ENCODE peak calls at places on chromosomes 5 and 9, in nine cellular contexts. One of them, this sample, is unnamed.

GRCh38 chr9:27548055-27548741 is 18.6 kb upstream of the MOB3B start:
- DNase-seq in pancreas: no peak
- DNase-seq in GM23248: peak
- DNase-seq in dorsolateral prefrontal cortex: no peak
- DNase-seq in CD8-positive, alpha-beta T cell: no peak
- DNase-seq in MM.1S: peak
- DNase-seq in choroid plexus epithelial cell: peak
- DNase-seq in AG09309: no peak
- DNase-seq in PC-9: peak
- DNase-seq in this sample: no peak

GRCh38 chr5:58872670-58873273 is 289.9 kb downstream of the RAB3C start:
- DNase-seq in pancreas: no peak
- DNase-seq in GM23248: no peak
- DNase-seq in dorsolateral prefrontal cortex: no peak
- DNase-seq in CD8-positive, alpha-beta T cell: no peak
- DNase-seq in MM.1S: no peak
- DNase-seq in choroid plexus epithelial cell: no peak
- DNase-seq in AG09309: no peak
- DNase-seq in PC-9: no peak
- DNase-seq in this sample: no peak

GRCh38 chr5:29498412-29498811 is 1695.1 kb upstream of the CDH6 start:
- DNase-seq in pancreas: no peak
- DNase-seq in GM23248: no peak
- DNase-seq in dorsolateral prefrontal cortex: no peak
- DNase-seq in CD8-positive, alpha-beta T cell: no peak
- DNase-seq in MM.1S: no peak
- DNase-seq in choroid plexus epithelial cell: no peak
- DNase-seq in AG09309: no peak
- DNase-seq in PC-9: no peak
- DNase-seq in this sample: no peak

GRCh38 chr5:87137280-87137679 is 130.4 kb upstream of the RASA1 start:
- DNase-seq in pancreas: no peak
- DNase-seq in GM23248: peak
- DNase-seq in dorsolateral prefrontal cortex: no peak
- DNase-seq in CD8-positive, alpha-beta T cell: no peak
- DNase-seq in MM.1S: peak
- DNase-seq in choroid plexus epithelial cell: no peak
- DNase-seq in AG09309: no peak
- DNase-seq in PC-9: no peak
- DNase-seq in this sample: no peak

GRCh38 chr5:17132444-17133083 is 84.9 kb upstream of the BASP1 start:
- DNase-seq in pancreas: no peak
- DNase-seq in GM23248: peak
- DNase-seq in dorsolateral prefrontal cortex: no peak
- DNase-seq in CD8-positive, alpha-beta T cell: no peak
- DNase-seq in MM.1S: peak
- DNase-seq in choroid plexus epithelial cell: peak
- DNase-seq in AG09309: no peak
- DNase-seq in PC-9: no peak
- DNase-seq in this sample: peak

GRCh38 chr9:106920701-106921283 is 57.8 kb downstream of the ZNF462 start:
- DNase-seq in pancreas: no peak
- DNase-seq in GM23248: peak
- DNase-seq in dorsolateral prefrontal cortex: peak
- DNase-seq in CD8-positive, alpha-beta T cell: no peak
- DNase-seq in MM.1S: no peak
- DNase-seq in choroid plexus epithelial cell: peak
- DNase-seq in AG09309: no peak
- DNase-seq in PC-9: peak
- DNase-seq in this sample: no peak

GRCh38 chr5:154995679-154996078 is 17.9 kb upstream of the KIF4B start:
- DNase-seq in pancreas: no peak
- DNase-seq in GM23248: no peak
- DNase-seq in dorsolateral prefrontal cortex: no peak
- DNase-seq in CD8-positive, alpha-beta T cell: no peak
- DNase-seq in MM.1S: no peak
- DNase-seq in choroid plexus epithelial cell: no peak
- DNase-seq in AG09309: no peak
- DNase-seq in PC-9: no peak
- DNase-seq in this sample: no peak

GRCh38 chr9:12854218-12854617 is 79.4 kb downstream of the LURAP1L start:
- DNase-seq in pancreas: no peak
- DNase-seq in GM23248: no peak
- DNase-seq in dorsolateral prefrontal cortex: no peak
- DNase-seq in CD8-positive, alpha-beta T cell: no peak
- DNase-seq in MM.1S: no peak
- DNase-seq in choroid plexus epithelial cell: no peak
- DNase-seq in AG09309: no peak
- DNase-seq in PC-9: peak
- DNase-seq in this sample: no peak

GRCh38 chr5:98309785-98310566 is 463.5 kb upstream of the RGMB start:
- DNase-seq in pancreas: no peak
- DNase-seq in GM23248: peak
- DNase-seq in dorsolateral prefrontal cortex: no peak
- DNase-seq in CD8-positive, alpha-beta T cell: no peak
- DNase-seq in MM.1S: no peak
- DNase-seq in choroid plexus epithelial cell: peak
- DNase-seq in AG09309: peak
- DNase-seq in PC-9: peak
- DNase-seq in this sample: no peak

GRCh38 chr9:136787690-136788400 is 3.3 kb upstream of the TMEM141 start:
- DNase-seq in pancreas: peak
- DNase-seq in GM23248: peak
- DNase-seq in dorsolateral prefrontal cortex: no peak
- DNase-seq in CD8-positive, alpha-beta T cell: peak
- DNase-seq in MM.1S: peak
- DNase-seq in choroid plexus epithelial cell: peak
- DNase-seq in AG09309: no peak
- DNase-seq in PC-9: no peak
- DNase-seq in this sample: no peak

GRCh38 chr5:156427315-156427714 is 100.4 kb downstream of the SGCD start:
- DNase-seq in pancreas: no peak
- DNase-seq in GM23248: no peak
- DNase-seq in dorsolateral prefrontal cortex: no peak
- DNase-seq in CD8-positive, alpha-beta T cell: no peak
- DNase-seq in MM.1S: no peak
- DNase-seq in choroid plexus epithelial cell: no peak
- DNase-seq in AG09309: no peak
- DNase-seq in PC-9: no peak
- DNase-seq in this sample: no peak

GRCh38 chr5:156432830-156433105 is 105.8 kb downstream of the SGCD start:
- DNase-seq in pancreas: no peak
- DNase-seq in GM23248: no peak
- DNase-seq in dorsolateral prefrontal cortex: no peak
- DNase-seq in CD8-positive, alpha-beta T cell: no peak
- DNase-seq in MM.1S: no peak
- DNase-seq in choroid plexus epithelial cell: no peak
- DNase-seq in AG09309: no peak
- DNase-seq in PC-9: no peak
- DNase-seq in this sample: no peak

GRCh38 chr5:156438076-156438475 is 111.1 kb downstream of the SGCD start:
- DNase-seq in pancreas: no peak
- DNase-seq in GM23248: no peak
- DNase-seq in dorsolateral prefrontal cortex: no peak
- DNase-seq in CD8-positive, alpha-beta T cell: no peak
- DNase-seq in MM.1S: no peak
- DNase-seq in choroid plexus epithelial cell: no peak
- DNase-seq in AG09309: no peak
- DNase-seq in PC-9: no peak
- DNase-seq in this sample: no peak

GRCh38 chr5:156435101-156435500 is 108.1 kb downstream of the SGCD start:
- DNase-seq in pancreas: no peak
- DNase-seq in GM23248: no peak
- DNase-seq in dorsolateral prefrontal cortex: no peak
- DNase-seq in CD8-positive, alpha-beta T cell: no peak
- DNase-seq in MM.1S: no peak
- DNase-seq in choroid plexus epithelial cell: no peak
- DNase-seq in AG09309: no peak
- DNase-seq in PC-9: no peak
- DNase-seq in this sample: no peak

DNA sequence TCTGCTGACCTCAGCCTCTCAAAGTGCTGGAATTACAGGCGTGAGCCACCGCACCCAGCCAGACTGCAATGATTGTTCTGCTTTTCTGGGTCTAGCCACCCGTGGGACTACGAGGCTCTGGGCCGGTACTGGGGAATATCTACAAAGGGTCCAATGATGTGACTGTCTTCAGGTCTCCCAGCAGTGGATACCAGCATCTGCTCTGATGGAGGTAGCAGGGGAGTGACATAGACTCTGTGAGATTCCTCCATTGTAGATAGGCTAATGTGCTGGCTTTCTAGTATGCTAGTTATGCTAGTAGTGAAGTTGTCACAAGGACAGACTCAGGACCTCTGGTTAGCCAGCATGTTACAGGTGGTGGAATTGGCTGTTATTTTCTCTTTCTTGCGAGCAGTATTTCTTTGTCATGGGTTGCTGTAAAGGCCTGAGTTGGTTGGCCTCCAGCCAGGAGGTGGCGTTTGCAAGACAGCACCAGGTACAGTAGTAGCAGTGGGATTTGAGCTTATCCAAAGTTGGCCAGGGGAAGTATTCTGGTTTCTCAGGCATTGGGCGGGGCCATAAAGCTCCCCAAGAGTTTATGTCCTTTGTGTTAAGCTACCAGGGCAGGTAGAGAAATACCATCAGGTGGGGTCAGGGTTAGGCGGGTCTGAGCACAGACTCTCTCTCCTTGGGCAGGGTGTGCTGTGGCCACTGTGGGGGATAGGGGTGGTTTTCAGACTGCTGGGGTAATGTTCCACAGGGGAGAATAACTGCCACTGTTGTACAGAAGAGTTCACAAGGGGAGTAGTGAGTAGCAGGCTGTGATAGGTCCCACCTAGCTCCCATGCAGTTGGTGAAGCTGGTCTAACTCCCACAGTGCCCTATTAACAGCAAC is 105.2 kb downstream of the SGCD start:
- DNase-seq in pancreas: no peak
- DNase-seq in GM23248: no peak
- DNase-seq in dorsolateral prefrontal cortex: no peak
- DNase-seq in CD8-positive, alpha-beta T cell: no peak
- DNase-seq in MM.1S: no peak
- DNase-seq in choroid plexus epithelial cell: no peak
- DNase-seq in AG09309: no peak
- DNase-seq in PC-9: no peak
- DNase-seq in this sample: no peak
- H3K4me3 ChIP-seq in pancreas: no peak
- H3K4me3 ChIP-seq in GM23248: no peak
- H3K4me3 ChIP-seq in dorsolateral prefrontal cortex: no peak
- H3K4me3 ChIP-seq in CD8-positive, alpha-beta T cell: no peak
- H3K4me3 ChIP-seq in MM.1S: no peak
- H3K4me3 ChIP-seq in choroid plexus epithelial cell: no peak
- H3K4me3 ChIP-seq in AG09309: no peak
- H3K4me3 ChIP-seq in PC-9: no peak
- H3K4me3 ChIP-seq in this sample: no peak

GRCh38 chr5:139636975-139637408 is 11.2 kb upstream of the CXXC5 start:
- DNase-seq in pancreas: no peak
- DNase-seq in GM23248: peak
- DNase-seq in dorsolateral prefrontal cortex: no peak
- DNase-seq in CD8-positive, alpha-beta T cell: peak
- DNase-seq in MM.1S: peak
- DNase-seq in choroid plexus epithelial cell: no peak
- DNase-seq in AG09309: no peak
- DNase-seq in PC-9: no peak
- DNase-seq in this sample: no peak
- H3K4me3 ChIP-seq in pancreas: peak
- H3K4me3 ChIP-seq in GM23248: peak
- H3K4me3 ChIP-seq in dorsolateral prefrontal cortex: peak
- H3K4me3 ChIP-seq in CD8-positive, alpha-beta T cell: peak
- H3K4me3 ChIP-seq in MM.1S: peak
- H3K4me3 ChIP-seq in choroid plexus epithelial cell: peak
- H3K4me3 ChIP-seq in AG09309: peak
- H3K4me3 ChIP-seq in PC-9: peak
- H3K4me3 ChIP-seq in this sample: peak

DNA sequence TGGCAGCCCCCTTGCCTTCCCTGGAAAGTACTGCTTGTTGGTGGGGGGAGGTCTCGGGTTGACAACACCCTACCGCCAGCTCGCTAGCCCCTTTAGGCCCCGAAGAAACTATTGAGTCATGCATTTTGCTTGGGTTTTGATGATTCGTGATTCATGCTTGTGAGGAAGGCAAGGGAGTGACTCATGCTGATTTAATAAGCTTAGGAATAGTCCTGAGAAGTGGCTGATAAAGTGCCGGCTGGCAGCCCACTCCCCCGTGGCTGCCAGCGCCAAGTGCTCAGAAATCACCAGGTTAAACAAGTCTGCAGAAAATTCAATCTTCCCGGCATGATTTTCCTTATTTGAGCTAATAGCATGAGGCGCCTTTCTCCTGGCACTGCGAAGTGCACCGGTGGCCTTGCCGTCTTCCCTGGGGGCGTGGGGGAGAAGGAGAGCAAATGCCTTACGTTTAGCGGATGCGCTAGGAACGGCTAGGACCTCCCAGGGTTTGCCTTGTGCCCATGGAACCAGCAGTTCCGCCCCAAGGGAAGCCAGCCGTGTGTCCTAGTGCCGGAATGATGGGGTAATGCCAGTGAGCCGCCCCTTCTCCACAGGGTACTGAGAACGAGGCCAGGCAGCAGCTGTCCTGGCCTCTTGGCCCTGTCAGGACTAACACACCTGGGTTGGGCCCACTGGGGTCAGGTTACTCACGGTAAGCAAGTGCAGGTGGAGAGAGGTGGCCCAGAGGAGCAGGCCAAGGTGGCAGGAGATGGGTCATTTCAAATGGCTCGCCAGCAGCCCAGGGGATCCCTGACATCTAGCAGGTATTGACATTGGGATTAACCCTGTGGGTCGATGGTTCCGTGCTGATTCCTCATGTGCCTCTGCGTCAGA is 151.9 kb downstream of the MACROH2A1 start:
- DNase-seq in pancreas: no peak
- DNase-seq in GM23248: peak
- DNase-seq in dorsolateral prefrontal cortex: no peak
- DNase-seq in CD8-positive, alpha-beta T cell: no peak
- DNase-seq in MM.1S: no peak
- DNase-seq in choroid plexus epithelial cell: peak
- DNase-seq in AG09309: peak
- DNase-seq in PC-9: peak
- DNase-seq in this sample: no peak
- H3K4me3 ChIP-seq in pancreas: no peak
- H3K4me3 ChIP-seq in GM23248: peak
- H3K4me3 ChIP-seq in dorsolateral prefrontal cortex: no peak
- H3K4me3 ChIP-seq in CD8-positive, alpha-beta T cell: no peak
- H3K4me3 ChIP-seq in MM.1S: no peak
- H3K4me3 ChIP-seq in choroid plexus epithelial cell: no peak
- H3K4me3 ChIP-seq in AG09309: no peak
- H3K4me3 ChIP-seq in PC-9: peak
- H3K4me3 ChIP-seq in this sample: no peak

DNA sequence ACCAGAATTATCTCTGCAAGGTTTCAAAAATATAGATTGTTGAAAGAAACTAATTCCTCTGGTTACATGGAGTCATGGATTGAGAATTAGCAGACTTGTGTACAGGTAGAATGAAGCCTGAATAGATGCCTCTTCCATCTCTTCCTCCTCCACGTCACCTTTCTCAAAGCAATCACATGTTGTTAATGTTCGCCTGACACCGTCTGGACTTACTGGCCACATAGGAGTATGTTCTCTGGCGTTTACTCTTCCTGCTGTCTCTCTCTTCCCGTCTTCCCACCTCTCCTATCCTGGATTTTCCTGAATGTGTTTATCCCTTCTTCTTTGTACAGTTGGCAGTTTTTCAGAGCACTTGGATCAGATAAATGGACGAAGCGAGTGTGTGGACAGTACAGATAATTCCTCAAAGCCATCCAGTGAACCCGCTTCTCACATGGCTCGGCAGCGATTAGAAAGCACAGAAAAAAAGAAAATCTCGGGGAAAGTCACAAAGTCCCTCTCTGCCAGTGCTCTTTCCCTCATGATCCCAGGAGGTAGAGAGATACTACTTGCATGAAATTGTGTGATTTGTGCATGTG is 47.5 kb downstream of the CD180 start:
- DNase-seq in pancreas: no peak
- DNase-seq in GM23248: no peak
- DNase-seq in dorsolateral prefrontal cortex: no peak
- DNase-seq in CD8-positive, alpha-beta T cell: no peak
- DNase-seq in MM.1S: no peak
- DNase-seq in choroid plexus epithelial cell: no peak
- DNase-seq in AG09309: no peak
- DNase-seq in PC-9: no peak
- DNase-seq in this sample: peak
- H3K4me3 ChIP-seq in pancreas: no peak
- H3K4me3 ChIP-seq in GM23248: no peak
- H3K4me3 ChIP-seq in dorsolateral prefrontal cortex: peak
- H3K4me3 ChIP-seq in CD8-positive, alpha-beta T cell: no peak
- H3K4me3 ChIP-seq in MM.1S: no peak
- H3K4me3 ChIP-seq in choroid plexus epithelial cell: no peak
- H3K4me3 ChIP-seq in AG09309: no peak
- H3K4me3 ChIP-seq in PC-9: no peak
- H3K4me3 ChIP-seq in this sample: no peak

This sample was measured in LNCaP clone FGC.